ENCODE peak calls at places on chromosomes 13 and 19, in four cellular contexts. O is GM12878, Z is neural progenitor cell, V is keratinocyte. T is an unnamed sample.

GRCh38 chr13:56900549-56901279 is 240.0 kb upstream of the PRR20A start:
- DNase-seq in O (no peak), Z (no peak), V (no peak), T (no peak)

GRCh38 chr13:24540236-24541126 is 27.9 kb upstream of the PARP4 start:
- DNase-seq in O (no peak), Z (peak; percentile 41), V (no peak), T (no peak)

GRCh38 chr13:79692846-79693245 is 211.9 kb downstream of the NDFIP2 start:
- DNase-seq in O (no peak), Z (no peak), V (no peak), T (no peak)

GRCh38 chr13:109707044-109707794 is 79.2 kb downstream of the IRS2 start:
- DNase-seq in O (no peak), Z (no peak), V (no peak), T (no peak)

GRCh38 chr19:9981406-9982260 is 28.7 kb downstream of the COL5A3 start:
- DNase-seq in O (no peak), Z (no peak), V (no peak), T (no peak)

GRCh38 chr19:45677351-45678230 is 9.6 kb downstream of the GIPR start:
- DNase-seq in O (peak; percentile 81), Z (peak; percentile 94), V (peak; percentile 96), T (peak; percentile 75)

GRCh38 chr19:45641274-45642105 is 2.3 kb upstream of the EML2 start:
- DNase-seq in O (peak; percentile 95), Z (peak; percentile 93), V (peak; percentile 87), T (no peak)

GRCh38 chr19:3785938-3786824 is at the start of gene MATK:
- DNase-seq in O (no peak), Z (peak; percentile 58), V (no peak), T (no peak)

GRCh38 chr19:10109528-10109927 is 2.0 kb upstream of the P2RY11 start:
- DNase-seq in O (no peak), Z (no peak), V (no peak), T (no peak)

GRCh38 chr13:30141773-30142501 is 165.4 kb downstream of the KATNAL1 start:
- DNase-seq in O (no peak), Z (no peak), V (no peak), T (no peak)

GRCh38 chr13:41694902-41695301 is 237.6 kb downstream of the RGCC start:
- DNase-seq in O (peak; percentile 7), Z (no peak), V (no peak), T (peak; percentile 55)

GRCh38 chr13:97967226-97967625 is 13.8 kb downstream of the IPO5 start:
- DNase-seq in O (no peak), Z (no peak), V (no peak), T (no peak)

GRCh38 chr13:42487221-42487620 is 86.7 kb upstream of the TNFSF11 start:
- DNase-seq in O (no peak), Z (no peak), V (no peak), T (no peak)

GRCh38 chr13:69567514-69567913 is 540.1 kb upstream of the ATXN8OS start:
- DNase-seq in O (no peak), Z (no peak), V (no peak), T (no peak)

GRCh38 chr13:85261757-85262346 is 537.4 kb downstream of the SLITRK6 start:
- DNase-seq in O (no peak), Z (no peak), V (no peak), T (no peak)

GRCh38 chr19:46513461-46514236 is 18.0 kb upstream of the PNMA8B start:
- DNase-seq in O (no peak), Z (peak; percentile 93), V (no peak), T (no peak)

GRCh38 chr13:77429320-77430142 is 102.6 kb upstream of the MYCBP2 start:
- DNase-seq in O (peak; percentile 93), Z (no peak), V (no peak), T (no peak)

GRCh38 chr13:75368167-75368566 is 113.8 kb downstream of the TBC1D4 start:
- DNase-seq in O (no peak), Z (no peak), V (no peak), T (no peak)

GRCh38 chr13:67075239-67075638 is 154.9 kb downstream of the PCDH9 start:
- DNase-seq in O (no peak), Z (no peak), V (no peak), T (no peak)

GRCh38 chr13:108877300-108877699 is 247.9 kb downstream of the MYO16 start:
- DNase-seq in O (no peak), Z (no peak), V (no peak), T (no peak)

GRCh38 chr19:50728084-50728737 is 5.0 kb downstream of the CLEC11A start:
- DNase-seq in O (no peak), Z (peak; percentile 95), V (no peak), T (no peak)

GRCh38 chr13:50080856-50081105 is 65.5 kb downstream of the KCNRG start:
- DNase-seq in O (no peak), Z (no peak), V (no peak), T (no peak)

GRCh38 chr19:34989248-34989797 is 10.8 kb upstream of the GRAMD1A start:
- DNase-seq in O (no peak), Z (no peak), V (no peak), T (no peak)

GRCh38 chr19:44476559-44477408 is 23.5 kb downstream of the ZNF180 start:
- DNase-seq in O (no peak), Z (peak; percentile 12), V (no peak), T (no peak)

GRCh38 chr19:11673608-11674041 is 65.1 kb downstream of the ZNF823 start:
- DNase-seq in O (no peak), Z (peak; percentile 91), V (no peak), T (no peak)

GRCh38 chr19:13930402-13930801 is 7.8 kb downstream of the PODNL1 start:
- DNase-seq in O (no peak), Z (no peak), V (no peak), T (no peak)

GRCh38 chr13:80850771-80851170 is 509.8 kb upstream of the SPRY2 start:
- DNase-seq in O (no peak), Z (no peak), V (no peak), T (no peak)

GRCh38 chr13:108816381-108816780 is 187.0 kb downstream of the MYO16 start:
- DNase-seq in O (no peak), Z (no peak), V (no peak), T (no peak)

GRCh38 chr19:16325161-16325527 is 518 bp downstream of the KLF2 start:
- DNase-seq in O (no peak), Z (peak; percentile 61), V (no peak), T (no peak)

GRCh38 chr13:28636677-28637317 is 22.1 kb upstream of the POMP start:
- DNase-seq in O (peak; percentile 68), Z (peak; percentile 77), V (no peak), T (no peak)

GRCh38 chr13:48221301-48222190 is 11.5 kb upstream of the ITM2B start:
- DNase-seq in O (no peak), Z (no peak), V (no peak), T (no peak)

GRCh38 chr19:45632468-45633196 is 6.6 kb downstream of the EML2 start:
- DNase-seq in O (no peak), Z (peak; percentile 93), V (peak; percentile 96), T (no peak)

GRCh38 chr19:43553656-43554055 is 20.7 kb downstream of the ZNF575 start:
- DNase-seq in O (no peak), Z (no peak), V (no peak), T (no peak)

GRCh38 chr19:13920940-13921744 is 15.1 kb downstream of the CC2D1A start:
- DNase-seq in O (peak; percentile 25), Z (peak; percentile 50), V (no peak), T (no peak)

DNA sequence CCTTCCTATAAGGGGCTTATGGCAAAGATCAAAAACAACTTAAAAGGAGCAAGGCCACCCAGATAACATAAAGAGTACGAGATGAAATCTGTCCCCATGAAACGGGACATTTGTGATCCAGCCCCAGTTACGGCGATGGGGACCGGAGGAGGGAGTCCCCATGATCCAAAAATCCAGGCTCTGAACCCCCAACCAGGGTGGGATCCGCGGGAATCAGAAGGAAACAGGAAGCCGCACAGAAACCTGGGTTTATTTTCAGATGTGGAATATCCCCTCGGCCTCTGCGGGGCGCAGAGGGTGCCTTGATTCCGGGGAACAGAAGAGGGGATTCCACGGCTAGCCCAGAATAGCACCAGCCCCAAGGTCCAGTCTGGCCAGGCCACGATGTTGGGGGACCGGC is 5.0 kb downstream of the PTPRS start:
- DNase-seq in O (no peak), Z (no peak), V (no peak), T (no peak)
- TF ChIP-seq EZH2 in O (no peak), Z (no peak), V (no peak), T (no peak)

DNA sequence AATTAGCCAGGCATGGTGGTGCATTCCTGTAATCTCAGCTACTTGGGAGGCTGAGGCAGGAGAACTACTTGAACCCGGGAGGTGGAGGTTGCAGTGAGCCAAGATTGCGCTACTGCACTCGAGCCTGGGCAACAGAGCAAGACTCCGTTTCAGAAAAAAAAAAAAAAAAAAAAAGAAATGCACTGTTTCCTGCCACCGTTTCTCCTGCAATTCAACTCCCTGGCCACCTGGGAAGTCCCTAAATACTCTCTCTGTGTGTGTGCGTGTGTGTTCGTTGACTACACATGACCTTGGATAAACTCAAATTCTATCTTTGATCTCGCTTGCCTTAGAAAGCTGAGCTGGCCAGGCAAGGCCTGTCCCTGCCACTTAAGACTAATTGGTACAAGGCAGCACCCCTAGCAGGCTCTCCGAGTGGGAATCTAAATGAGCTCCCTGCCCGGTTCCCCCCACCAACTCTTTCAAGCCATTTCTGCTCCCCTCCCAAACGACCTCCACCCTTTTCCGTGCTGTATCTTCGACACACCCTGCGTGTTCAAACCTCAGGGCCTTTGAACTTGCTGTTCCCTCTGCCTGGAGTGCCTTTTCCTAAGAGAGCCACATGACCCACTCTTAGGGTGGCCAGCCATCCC is 5.2 kb upstream of the BCAT2 start:
- DNase-seq in O (no peak), Z (no peak), V (no peak), T (no peak)
- H3K27ac ChIP-seq in O (peak overlapping the region; percentile 59), Z (no peak overlapping the region), V (no peak overlapping the region), T (no peak overlapping the region)

GRCh38 chr19:1478934-1479707 is at the start of gene C19orf25:
- DNase-seq in O (peak; percentile 80), Z (peak; percentile 98), V (no peak), T (peak; percentile 53)
- H3K9ac ChIP-seq in O (peak within 1 kb of the TSS; percentile 75), Z (peak within 1 kb of the TSS; percentile 5), V (peak within 1 kb of the TSS; percentile 77), T (peak within 1 kb of the TSS; percentile 86)

GRCh38 chr19:39499082-39499642 is 415 bp downstream of the DLL3 start:
- DNase-seq in O (no peak), Z (peak; percentile 62), V (no peak), T (no peak)

GRCh38 chr19:39496063-39496462 is 2.7 kb upstream of the DLL3 start:
- DNase-seq in O (no peak), Z (no peak), V (no peak), T (no peak)

GRCh38 chr19:39499932-39500331 is 1.2 kb downstream of the DLL3 start:
- DNase-seq in O (no peak), Z (no peak), V (no peak), T (no peak)

GRCh38 chr19:39498262-39499081 is at the start of gene DLL3:
- DNase-seq in O (no peak), Z (peak; percentile 34), V (no peak), T (no peak)

GRCh38 chr19:39497850-39498261 is 891 bp upstream of the DLL3 start:
- DNase-seq in O (no peak), Z (peak; percentile 89), V (no peak), T (no peak)
- TF ChIP-seq EZH2 in O (no peak), Z (no peak), V (no peak), T (no peak)

GRCh38 chr19:53546766-53547541 is 9.0 kb downstream of the ZNF331 start:
- DNase-seq in O (no peak), Z (no peak), V (no peak), T (no peak)
- H3K27ac ChIP-seq in O (no peak overlapping the region), Z (no peak overlapping the region), V (no peak overlapping the region), T (no peak overlapping the region)

T was measured in SK-N-MC.